ENCODE peak calls at places on chromosomes 12 and 14, in nine cellular contexts. F, E, T, J, Y, P, O, B and N are unnamed samples.

GRCh38 chr14:95265106-95266094 is 54.3 kb downstream of the CLMN start:
- DNase-seq in F (peak), J (peak), E (peak), P (no peak), B (peak), O (peak), T (no peak), Y (peak), N (no peak)

GRCh38 chr14:101225116-101225728 is 321.7 kb upstream of the RTL1 start:
- DNase-seq in B (no peak), J (no peak), Y (peak), P (no peak), F (no peak), O (no peak), T (no peak), E (no peak), N (no peak)

GRCh38 chr14:92459479-92460421 is 53.8 kb upstream of the RIN3 start:
- DNase-seq in O (no peak), P (no peak), Y (no peak), E (no peak), B (no peak), F (no peak), T (no peak), J (no peak), N (no peak)

GRCh38 chr12:100391856-100392255 is 35.0 kb downstream of the SLC17A8 start:
- DNase-seq in E (no peak), J (no peak), Y (no peak), P (no peak), B (no peak), O (peak), F (peak), T (no peak), N (no peak)

GRCh38 chr12:106106129-106106566 is 32.6 kb downstream of the NUAK1 start:
- DNase-seq in T (no peak), J (no peak), B (no peak), F (no peak), P (no peak), E (no peak), O (no peak), Y (peak), N (no peak)

GRCh38 chr14:52338282-52338681 is 24.2 kb downstream of the PTGER2 start:
- DNase-seq in Y (peak), E (no peak), T (no peak), J (no peak), F (no peak), O (peak), P (no peak), B (no peak), N (no peak)

GRCh38 chr12:1635656-1636055 is 6.6 kb downstream of the WNT5B start:
- DNase-seq in E (no peak), F (no peak), Y (no peak), T (no peak), O (no peak), B (no peak), P (no peak), J (no peak), N (no peak)

GRCh38 chr12:112116232-112117060 is 7.9 kb upstream of the NAA25 start:
- DNase-seq in O (no peak), E (peak), Y (peak), J (no peak), F (peak), T (peak), P (peak), B (peak), N (peak)

GRCh38 chr12:100146252-100146651 is 3.6 kb upstream of the BLTP3B start:
- DNase-seq in J (no peak), F (no peak), Y (no peak), P (no peak), E (no peak), B (no peak), O (no peak), T (no peak), N (no peak)

GRCh38 chr12:94761559-94761958 is 111.2 kb upstream of the TMCC3 start:
- DNase-seq in B (no peak), O (peak), T (no peak), J (no peak), Y (no peak), E (peak), P (no peak), F (peak), N (no peak)

GRCh38 chr12:42756841-42757661 is 167.5 kb upstream of the PRICKLE1 start:
- DNase-seq in P (peak), T (no peak), Y (no peak), F (peak), O (peak), J (no peak), B (peak), E (peak), N (no peak)

GRCh38 chr12:130155416-130156073 is 6.7 kb upstream of the FZD10 start:
- DNase-seq in P (no peak), J (no peak), F (no peak), Y (no peak), B (no peak), T (no peak), E (no peak), O (no peak), N (no peak)

GRCh38 chr14:77882631-77883030 is 82.7 kb downstream of the ADCK1 start:
- DNase-seq in E (no peak), Y (no peak), T (no peak), B (no peak), J (no peak), F (no peak), O (no peak), P (no peak), N (no peak)

GRCh38 chr12:110537605-110538409 is 35.7 kb downstream of the RAD9B start:
- DNase-seq in E (no peak), T (peak), P (no peak), O (no peak), J (no peak), Y (no peak), F (no peak), B (no peak), N (no peak)

GRCh38 chr12:115542656-115543055 is 734.8 kb downstream of the MED13L start:
- DNase-seq in J (no peak), E (peak), B (no peak), O (no peak), Y (no peak), F (no peak), P (no peak), T (no peak), N (no peak)

GRCh38 chr12:46209914-46210834 is 58.7 kb downstream of the SLC38A1 start:
- DNase-seq in T (peak), P (no peak), J (peak), E (peak), F (peak), Y (peak), O (no peak), B (no peak), N (no peak)

GRCh38 chr12:47839214-47839613 is 19.5 kb upstream of the HDAC7 start:
- DNase-seq in Y (no peak), P (no peak), T (no peak), O (peak), J (no peak), B (no peak), F (no peak), E (no peak), N (no peak)

GRCh38 chr12:95204141-95204866 is 13.0 kb downstream of the FGD6 start:
- DNase-seq in J (no peak), F (peak), E (peak), B (peak), O (peak), P (no peak), T (no peak), Y (no peak), N (no peak)

GRCh38 chr12:53320352-53321195 is 836 bp downstream of the AAAS start:
- DNase-seq in Y (no peak), B (no peak), J (no peak), E (no peak), F (no peak), P (no peak), T (no peak), O (peak), N (no peak)

GRCh38 chr12:17866802-17867201 is 223.2 kb downstream of the RERGL start:
- DNase-seq in F (no peak), Y (no peak), J (no peak), E (no peak), T (no peak), B (no peak), O (no peak), P (no peak), N (no peak)

GRCh38 chr12:30902001-30902400 is 24.5 kb upstream of the TSPAN11 start:
- DNase-seq in P (no peak), O (no peak), Y (no peak), J (no peak), F (no peak), T (no peak), E (no peak), B (no peak), N (no peak)

GRCh38 chr12:98123186-98123585 is 392.2 kb upstream of the TMPO start:
- DNase-seq in T (no peak), E (no peak), O (no peak), J (no peak), B (no peak), P (no peak), F (no peak), Y (no peak), N (no peak)

GRCh38 chr12:131962069-131962468 is 12.3 kb downstream of the EP400 start:
- DNase-seq in J (no peak), P (no peak), E (no peak), T (no peak), Y (no peak), B (no peak), F (no peak), O (no peak), N (no peak)

GRCh38 chr12:54701940-54702592 is 53.9 kb upstream of the DCD start:
- DNase-seq in O (peak), J (no peak), Y (peak), F (peak), E (peak), B (no peak), P (no peak), T (no peak), N (no peak)

GRCh38 chr14:55333785-55334485 is 62.7 kb downstream of the FBXO34 start:
- DNase-seq in F (no peak), B (no peak), J (no peak), T (no peak), Y (no peak), O (peak), P (no peak), E (no peak), N (no peak)

GRCh38 chr12:93743999-93744689 is 67.0 kb downstream of the CRADD start:
- DNase-seq in T (no peak), Y (no peak), O (no peak), J (no peak), E (no peak), F (no peak), P (no peak), B (no peak), N (no peak)

GRCh38 chr12:70120970-70121369 is 122.3 kb upstream of the CNOT2 start:
- DNase-seq in O (no peak), J (no peak), E (no peak), T (no peak), P (no peak), Y (no peak), B (no peak), F (no peak), N (no peak)

GRCh38 chr14:29028973-29029582 is 262.5 kb downstream of the FOXG1 start:
- DNase-seq in T (no peak), F (peak), P (peak), O (peak), B (peak), E (peak), Y (no peak), J (no peak), N (no peak)

GRCh38 chr14:63470877-63471565 is 72.2 kb downstream of the PPP2R5E start:
- DNase-seq in P (no peak), B (no peak), F (no peak), O (peak), J (no peak), Y (no peak), T (no peak), E (peak), N (no peak)

GRCh38 chr12:104865080-104865479 is 93.0 kb downstream of the SLC41A2 start:
- DNase-seq in Y (no peak), F (no peak), B (no peak), E (no peak), T (no peak), P (no peak), O (no peak), J (no peak), N (no peak)

GRCh38 chr14:55352201-55352600 is 59.4 kb downstream of the ATG14 start:
- DNase-seq in F (no peak), O (no peak), Y (no peak), T (no peak), B (no peak), E (no peak), P (no peak), J (no peak), N (no peak)

GRCh38 chr12:22672951-22673350 is 48.0 kb downstream of the ETNK1 start:
- DNase-seq in J (no peak), Y (no peak), E (no peak), F (no peak), B (no peak), P (no peak), T (no peak), O (peak), N (no peak)

GRCh38 chr12:80553316-80553715 is 109.3 kb downstream of the PTPRQ start:
- DNase-seq in Y (no peak), E (peak), O (peak), T (no peak), B (no peak), F (no peak), J (no peak), P (no peak), N (no peak)

GRCh38 chr12:112716099-112717093 is 75.2 kb upstream of the RPH3A start:
- DNase-seq in J (no peak), O (peak), F (peak), B (no peak), P (peak), E (peak), Y (no peak), T (no peak), N (no peak)

GRCh38 chr12:74334770-74335169 is 202.9 kb upstream of the ATXN7L3B start:
- DNase-seq in B (no peak), E (peak), Y (no peak), O (peak), T (no peak), F (no peak), J (no peak), P (no peak), N (no peak)

GRCh38 chr14:69554500-69554899 is 20.2 kb downstream of the CCDC177 start:
- DNase-seq in F (no peak), J (no peak), P (no peak), B (no peak), E (no peak), T (no peak), O (peak), Y (no peak), N (no peak)

GRCh38 chr12:28527631-28528249 is 337.5 kb downstream of the CCDC91 start:
- DNase-seq in O (no peak), P (no peak), E (no peak), J (no peak), T (no peak), F (no peak), B (no peak), Y (no peak), N (peak)